ENCODE peak calls at places on chromosomes 16 and 17, in five cellular contexts. N is ovary, J is uterus, L is adrenal gland, K is esophagus muscularis mucosa. Y is an unnamed sample. For H3K4me1, the result is how much of the 10 kb centered on the place peaks cover.

GRCh38 chr16:89484923-89485679 is 5.3 kb downstream of the ANKRD11 start:
- DNase-seq in N (no peak), K (no peak), L (no peak), J (no peak), Y (no peak)

GRCh38 chr17:77696720-77697460 is 261.6 kb upstream of the TNRC6C start:
- DNase-seq in N (peak), K (no peak), L (peak), J (peak), Y (no peak)

GRCh38 chr17:49434821-49435581 is 20.3 kb upstream of the PHB1 start:
- DNase-seq in K (no peak), N (no peak), J (peak), L (peak), Y (peak)

GRCh38 chr16:81523387-81524115 is 78.9 kb downstream of the CMIP start:
- DNase-seq in N (peak), K (no peak), J (peak), L (peak), Y (peak)

GRCh38 chr16:29943846-29944669 is 17.8 kb upstream of the TMEM219 start:
- DNase-seq in L (peak), N (peak), K (no peak), J (peak), Y (peak)

GRCh38 chr16:64469906-64470702 is 651.8 kb downstream of the CDH11 start:
- DNase-seq in N (peak), K (no peak), J (no peak), L (no peak), Y (no peak)

GRCh38 chr17:14067347-14067746 is 2.0 kb upstream of the COX10 start:
- DNase-seq in L (no peak), K (no peak), J (no peak), N (no peak), Y (no peak)

GRCh38 chr17:7774037-7774659 is 56.6 kb downstream of the DNAH2 start:
- DNase-seq in L (peak), J (no peak), N (no peak), K (no peak), Y (no peak)

GRCh38 chr16:964696-965395 is 5.9 kb downstream of the LMF1 start:
- DNase-seq in J (no peak), K (no peak), L (no peak), N (no peak), Y (peak)

GRCh38 chr17:58156839-58157803 is 8.9 kb downstream of the OR4D1 start:
- DNase-seq in N (no peak), L (no peak), J (no peak), K (no peak), Y (no peak)

GRCh38 chr16:15575293-15576049 is 67.5 kb downstream of the MARF1 start:
- DNase-seq in L (no peak), N (no peak), J (no peak), K (no peak), Y (no peak)

GRCh38 chr16:67201411-67202345 is 2.7 kb downstream of the ELMO3 start:
- DNase-seq in N (no peak), L (no peak), K (no peak), J (no peak), Y (no peak)

GRCh38 chr16:67198238-67198734 is 645 bp upstream of the ELMO3 start:
- DNase-seq in N (peak), L (peak), J (no peak), K (no peak), Y (peak)

GRCh38 chr16:67199011-67199807 is at the start of gene ELMO3:
- DNase-seq in J (no peak), N (peak), K (no peak), L (no peak), Y (peak)

GRCh38 chr16:67200491-67200890 is 1.6 kb downstream of the ELMO3 start:
- DNase-seq in L (no peak), J (no peak), N (no peak), K (no peak), Y (no peak)

GRCh38 chr16:67199808-67200198 is 872 bp downstream of the ELMO3 start:
- DNase-seq in J (no peak), L (no peak), K (no peak), N (peak), Y (no peak)
- TF ChIP-seq CTCF in J (no peak), L (no peak), K (no peak), N (no peak), Y (no peak)

GRCh38 chr16:3400446-3400778 is 392 bp downstream of the ZSCAN32 start:
- DNase-seq in N (no peak), K (no peak), J (no peak), L (no peak), Y (no peak)

GRCh38 chr16:3400779-3401688 is at the start of the genes ZNF174 and ZSCAN32:
- DNase-seq in N (peak), L (peak), K (peak), J (peak), Y (peak)

GRCh38 chr16:3401719-3402397 is 843 bp downstream of the ZNF174 start:
- DNase-seq in K (no peak), N (no peak), L (no peak), J (no peak), Y (no peak)
- TF ChIP-seq POLR2A in K (no peak), N (no peak), L (no peak), J (no peak), Y (no peak)

GRCh38 chr17:72684405-72685020 is 408.0 kb downstream of the SLC39A11 start:
- DNase-seq in J (no peak), L (no peak), K (no peak), N (no peak), Y (no peak)
- H3K4me1 ChIP-seq in J (under half), L (under half), K (under half), N (under half), Y (under half)

DNA sequence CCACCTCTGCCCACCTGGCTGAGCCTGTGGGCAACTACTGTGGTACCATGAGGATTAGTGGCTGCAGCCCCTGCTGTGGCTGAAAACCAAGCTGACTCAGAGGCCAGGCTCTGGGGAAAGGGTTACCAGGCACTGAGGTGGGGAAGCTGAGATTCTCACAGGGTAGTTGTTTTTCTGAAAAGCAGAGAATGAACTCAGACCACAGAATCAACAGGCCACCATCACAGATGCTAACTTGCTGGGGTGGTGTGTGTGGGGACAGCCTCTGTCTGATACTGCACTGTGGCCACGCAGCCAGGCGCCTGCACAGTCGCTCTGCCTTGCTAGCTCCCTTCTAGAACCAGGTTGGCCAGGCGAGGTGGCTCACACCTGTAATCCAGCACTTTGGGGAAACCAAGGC is 28.8 kb downstream of the NPLOC4 start:
- DNase-seq in J (no peak), L (no peak), K (no peak), N (no peak), Y (no peak)
- TF ChIP-seq CTCF in J (no peak), L (no peak), K (no peak), N (no peak), Y (no peak)

Y was measured in prostate gland.